ENCODE peak calls at places on chromosomes 11 and 22, in ten cellular contexts. N is mesenteric fat pad; I is NCI-H1417; X is kidney epithelial cell; D is neuronal stem cell; M is COR-L47; G is activated CD4-positive, alpha-beta T cell treated with anti-CD3 and anti-CD28 coated beads for 24 hours; B is lower leg skin; C is pancreas; J is EL. H is an unnamed sample.

GRCh38 chr11:1072116-1072820 is 2.4 kb upstream of the MUC2 start:
- DNase-seq in N (no peak), I (peak; percentile 42), X (peak; percentile 57), D (no peak), M (peak; percentile 41), G (no peak), B (no peak), C (no peak), J (peak; percentile 42), H (no peak)

GRCh38 chr11:116851631-116852030 is 14.2 kb upstream of the APOA1 start:
- DNase-seq in N (no peak), I (no peak), X (no peak), D (no peak), M (no peak), G (no peak), B (no peak), C (no peak), J (no peak), H (no peak)

GRCh38 chr11:124069429-124070401 is 28.6 kb upstream of the OR10G7 start:
- DNase-seq in N (no peak), I (peak; percentile 88), X (no peak), D (peak; percentile 41), M (peak; percentile 78), G (no peak), B (no peak), C (peak; percentile 69), J (peak; percentile 67), H (peak; percentile 58)

GRCh38 chr11:81839016-81839415 is 894.6 kb downstream of the FAM181B start:
- DNase-seq in N (no peak), I (no peak), X (no peak), D (no peak), M (no peak), G (no peak), B (no peak), C (no peak), J (no peak), H (no peak)

GRCh38 chr22:23686416-23687024 is 4.3 kb upstream of the RGL4 start:
- DNase-seq in N (peak; percentile 37), I (no peak), X (no peak), D (no peak), M (no peak), G (no peak), B (no peak), C (peak; percentile 23), J (no peak), H (no peak)

GRCh38 chr11:121482231-121483129 is 29.7 kb upstream of the SORL1-AS1 start:
- DNase-seq in N (no peak), I (no peak), X (no peak), D (no peak), M (no peak), G (peak; percentile 28), B (no peak), C (no peak), J (no peak), H (no peak)

GRCh38 chr11:102761646-102762238 is 18.7 kb downstream of the MMP10 start:
- DNase-seq in N (no peak), I (no peak), X (peak; percentile 14), D (peak; percentile 11), M (no peak), G (no peak), B (no peak), C (no peak), J (peak; percentile 81), H (no peak)

GRCh38 chr11:2687782-2688191 is 12.0 kb downstream of the KCNQ1OT1 start:
- DNase-seq in N (peak; percentile 85), I (no peak), X (no peak), D (no peak), M (no peak), G (no peak), B (peak; percentile 79), C (peak; percentile 51), J (no peak), H (no peak)

GRCh38 chr11:116906479-116906878 is 69.1 kb upstream of the APOA1 start:
- DNase-seq in N (no peak), I (no peak), X (no peak), D (no peak), M (no peak), G (no peak), B (no peak), C (no peak), J (no peak), H (no peak)

GRCh38 chr11:66491315-66491935 is 11.2 kb downstream of the DPP3 start:
- DNase-seq in N (no peak), I (no peak), X (no peak), D (no peak), M (no peak), G (no peak), B (no peak), C (no peak), J (no peak), H (no peak)

GRCh38 chr22:42651134-42651533 is 1.9 kb upstream of the CYB5R3 start:
- DNase-seq in N (no peak), I (no peak), X (peak; percentile 41), D (no peak), M (no peak), G (no peak), B (no peak), C (no peak), J (peak; percentile 55), H (no peak)

GRCh38 chr11:113675565-113675964 is 30.5 kb downstream of the TMPRSS5 start:
- DNase-seq in N (no peak), I (no peak), X (no peak), D (no peak), M (no peak), G (no peak), B (no peak), C (no peak), J (no peak), H (no peak)

GRCh38 chr11:112248216-112248615 is 12.4 kb downstream of the PLET1 start:
- DNase-seq in N (no peak), I (no peak), X (no peak), D (no peak), M (no peak), G (no peak), B (no peak), C (no peak), J (no peak), H (no peak)